ENCODE peak calls at places on chromosomes 11 and 22, in four cellular contexts. D is HCT116, Y is H1, W is K562. N is an unnamed sample.

GRCh38 chr22:39308614-39309363 is 10.6 kb downstream of the RPL3 start:
- DNase-seq in D (peak; percentile 92), Y (no peak), W (no peak), N (no peak)

GRCh38 chr22:33854724-33855123 is 65.6 kb downstream of the LARGE1 start:
- DNase-seq in D (no peak), Y (no peak), W (no peak), N (no peak)

GRCh38 chr11:44979536-44980399 is 29.1 kb upstream of the TP53I11 start:
- DNase-seq in D (peak; percentile 10), Y (no peak), W (no peak), N (no peak)

GRCh38 chr11:102367364-102367763 is 20.4 kb downstream of the BIRC2 start:
- DNase-seq in D (no peak), Y (no peak), W (no peak), N (no peak)

GRCh38 chr11:78030429-78031325 is 7.6 kb upstream of the KCTD14 start:
- DNase-seq in D (no peak), Y (no peak), W (no peak), N (peak; percentile 23)

GRCh38 chr11:88508808-88509581 is 171.5 kb upstream of the CTSC start:
- DNase-seq in D (no peak), Y (no peak), W (no peak), N (no peak)

GRCh38 chr11:83845797-83846196 is 559.6 kb upstream of the CCDC90B start:
- DNase-seq in D (no peak), Y (no peak), W (no peak), N (no peak)

GRCh38 chr22:40920526-40920925 is 30.7 kb upstream of the RBX1 start:
- DNase-seq in D (no peak), Y (no peak), W (no peak), N (no peak)

GRCh38 chr11:7869467-7869866 is 61.6 kb downstream of the OR10A6 start:
- DNase-seq in D (no peak), Y (no peak), W (no peak), N (no peak)

GRCh38 chr22:30196141-30196866 is 50.3 kb downstream of the LIF start:
- DNase-seq in D (peak; percentile 91), Y (peak; percentile 70), W (peak; percentile 28), N (peak; percentile 57)

GRCh38 chr22:48276933-48277867 is 1514.8 kb downstream of the TBC1D22A start:
- DNase-seq in D (no peak), Y (no peak), W (no peak), N (no peak)

GRCh38 chr11:47533690-47534135 is 19.2 kb downstream of the CELF1 start:
- DNase-seq in D (no peak), Y (no peak), W (no peak), N (no peak)

GRCh38 chr11:124897681-124898680 is at the start of gene ROBO4:
- DNase-seq in D (peak; percentile 22), Y (no peak), W (no peak), N (no peak)

GRCh38 chr11:35337136-35337918 is 82.0 kb downstream of the SLC1A2 start:
- DNase-seq in D (peak; percentile 97), Y (no peak), W (peak; percentile 29), N (no peak)
- TF ChIP-seq ZNF274 in D (no peak), Y (no peak), W (no peak), N (no peak)

GRCh38 chr11:33867566-33867965 is 24.3 kb downstream of the LMO2 start:
- DNase-seq in D (no peak), Y (no peak), W (no peak), N (no peak)
- H3K27me3 ChIP-seq in D (peaks cover 11% of the 10 kb centered on the region), Y (peaks cover 46% of the 10 kb centered on the region), W (no peaks in the 10 kb centered on the region), N (peaks cover 69% of the 10 kb centered on the region)

GRCh38 chr11:66467756-66468155 is 1.1 kb downstream of the PELI3 start:
- DNase-seq in D (no peak), Y (no peak), W (no peak), N (no peak)
- TF ChIP-seq ZNF274 in D (no peak), Y (no peak), W (no peak), N (no peak)

DNA sequence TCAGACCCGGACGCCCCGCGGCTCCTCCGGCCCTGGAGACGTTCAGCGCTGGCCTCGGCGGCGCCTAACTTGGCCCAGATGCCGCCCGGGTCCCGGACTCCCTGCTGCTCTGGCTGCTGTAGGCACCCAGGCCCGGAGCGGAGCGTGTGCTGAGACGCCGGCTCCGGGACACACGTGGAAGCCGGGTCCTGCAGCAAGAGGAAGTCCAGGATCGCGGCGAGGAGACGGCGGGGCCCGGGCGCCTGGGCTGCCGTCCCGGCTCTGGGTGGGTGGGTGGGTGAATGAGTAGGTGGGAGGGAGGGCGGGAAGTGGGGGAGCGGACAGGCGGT is 223 bp downstream of the WT1 start:
- DNase-seq in D (no peak), Y (no peak), W (peak; percentile 32), N (no peak)
- H3K27me3 ChIP-seq in D (peaks cover 6% of the 10 kb centered on the region), Y (peaks cover 100% of the 10 kb centered on the region), W (no peaks in the 10 kb centered on the region), N (peaks cover 98% of the 10 kb centered on the region)

GRCh38 chr11:119236490-119236889 is 30.4 kb downstream of the CBL start:
- DNase-seq in D (no peak), Y (no peak), W (no peak), N (no peak)
- TF ChIP-seq ZNF274 in D (no peak), Y (no peak), W (no peak), N (no peak)

GRCh38 chr11:120096326-120096725 is 41.6 kb downstream of the TRIM29 start:
- DNase-seq in D (no peak), Y (no peak), W (no peak), N (no peak)

GRCh38 chr11:120095516-120095915 is 42.4 kb downstream of the TRIM29 start:
- DNase-seq in D (no peak), Y (no peak), W (no peak), N (no peak)

GRCh38 chr11:120098503-120099054 is 39.3 kb downstream of the TRIM29 start:
- DNase-seq in D (no peak), Y (no peak), W (no peak), N (no peak)

GRCh38 chr11:120097721-120098385 is 40.1 kb downstream of the TRIM29 start:
- DNase-seq in D (no peak), Y (no peak), W (no peak), N (no peak)

DNA sequence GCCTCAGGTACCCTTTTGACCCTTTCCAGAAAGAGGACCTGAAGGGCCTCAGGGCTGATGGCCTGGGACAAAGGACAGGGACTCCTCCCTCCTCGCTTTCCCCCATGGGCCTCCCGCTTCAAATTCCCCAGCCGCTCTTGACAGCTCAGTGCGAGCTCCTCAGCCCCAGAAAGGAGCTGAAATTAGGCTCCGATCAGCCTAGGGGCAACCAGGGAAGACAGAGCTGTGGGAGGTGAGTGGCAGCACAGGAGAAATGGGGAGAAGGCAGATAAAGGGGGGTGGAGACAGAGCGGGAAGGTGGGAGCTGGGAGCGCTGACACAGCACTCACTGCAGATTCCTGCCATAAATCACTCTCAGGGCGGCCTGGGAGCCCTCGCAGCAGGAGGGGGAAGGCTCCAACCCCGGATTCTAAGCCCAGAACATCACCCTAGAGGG is 41.1 kb downstream of the TRIM29 start:
- DNase-seq in D (no peak), Y (no peak), W (peak; percentile 38), N (no peak)
- H3K27me3 ChIP-seq in D (peaks cover 7% of the 10 kb centered on the region), Y (peaks cover 34% of the 10 kb centered on the region), W (peaks cover 6% of the 10 kb centered on the region), N (peaks cover 31% of the 10 kb centered on the region)

DNA sequence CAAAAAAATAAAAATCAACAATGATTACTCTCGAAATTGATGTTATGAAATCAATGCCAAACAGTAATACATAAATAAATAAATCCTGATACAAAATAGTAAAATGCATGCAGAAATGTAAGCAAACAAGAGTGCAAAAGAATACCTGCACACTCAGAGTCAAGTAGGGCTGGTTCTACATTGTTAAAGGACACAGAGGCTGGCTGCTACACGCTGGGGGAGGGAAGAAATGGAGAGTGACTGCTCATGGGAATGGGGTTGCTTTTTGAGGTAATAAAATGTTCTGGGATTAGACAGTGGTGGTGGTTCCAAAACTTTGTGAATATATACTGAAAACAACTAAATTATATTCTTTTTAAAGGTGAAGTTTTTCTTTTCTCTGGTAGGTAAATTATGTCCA is 32.1 kb downstream of the MAPK1 start:
- DNase-seq in D (no peak), Y (no peak), W (no peak), N (no peak)
- TF ChIP-seq ZNF274 in D (no peak), Y (no peak), W (no peak), N (no peak)